ENCODE peak calls at places on chromosome 11, in four cellular contexts. Z is brain pericyte, J is endothelial cell, V is ACHN. K is an unnamed sample.

GRCh38 chr11:61696602-61697001 is 16.4 kb downstream of the DAGLA start:
- DNase-seq in J (no peak), V (no peak), Z (no peak), K (no peak)

GRCh38 chr11:62221498-62221897 is 13.0 kb downstream of the SCGB2A1 start:
- DNase-seq in Z (no peak), J (no peak), V (no peak), K (no peak)

GRCh38 chr11:126736682-126737404 is 263.7 kb downstream of the KIRREL3 start:
- DNase-seq in V (no peak), J (no peak), Z (no peak), K (no peak)

GRCh38 chr11:113241190-113242051 is 73.0 kb upstream of the TTC12 start:
- DNase-seq in J (no peak), Z (no peak), V (no peak), K (no peak)

GRCh38 chr11:71188073-71188472 is 64.3 kb downstream of the SHANK2 start:
- DNase-seq in V (no peak), J (no peak), Z (no peak), K (no peak)

GRCh38 chr11:2687782-2688191 is 12.0 kb downstream of the KCNQ1OT1 start:
- DNase-seq in Z (no peak), V (no peak), J (no peak), K (no peak)

GRCh38 chr11:109845437-109845836 is 247.8 kb upstream of the ZC3H12C start:
- DNase-seq in Z (no peak), V (no peak), J (no peak), K (no peak)

GRCh38 chr11:2582958-2583604 is 116.7 kb downstream of the KCNQ1OT1 start:
- DNase-seq in J (no peak), V (no peak), Z (no peak), K (no peak)

GRCh38 chr11:96412761-96413381 is 23.1 kb downstream of the JRKL start:
- DNase-seq in J (no peak), V (no peak), Z (no peak), K (no peak)